ENCODE peak calls at places on chromosomes 7 and 10, in seven cellular contexts. One of them, this sample, is unnamed.
A peak's percentile ranks its signal among the peaks of the same experiment; 100 is the strongest.

GRCh38 chr10:84200537-84201243 is 6.4 kb downstream of the CDHR1 start:
- ATAC-seq in RWPE2: no peak
- ATAC-seq in heart left ventricle: no peak
- ATAC-seq in A549: no peak
- ATAC-seq in heart right ventricle: no peak
- ATAC-seq in upper lobe of left lung: no peak
- ATAC-seq in right lobe of liver: no peak
- ATAC-seq in this sample: no peak

GRCh38 chr10:122548699-122549098 is 11.9 kb upstream of the DMBT1 start:
- ATAC-seq in A549: no peak
- ATAC-seq in heart right ventricle: no peak
- ATAC-seq in heart left ventricle: no peak
- ATAC-seq in right lobe of liver: no peak
- ATAC-seq in RWPE2: no peak
- ATAC-seq in upper lobe of left lung: no peak
- ATAC-seq in this sample: no peak

GRCh38 chr7:71486856-71487628 is 355.1 kb downstream of the GALNT17 start:
- ATAC-seq in right lobe of liver: no peak
- ATAC-seq in heart left ventricle: peak; percentile 20
- ATAC-seq in heart right ventricle: no peak
- ATAC-seq in upper lobe of left lung: peak; percentile 4
- ATAC-seq in A549: no peak
- ATAC-seq in RWPE2: no peak
- ATAC-seq in this sample: peak; percentile 88

GRCh38 chr7:84261509-84261908 is 66.9 kb upstream of the SEMA3A start:
- ATAC-seq in upper lobe of left lung: no peak
- ATAC-seq in right lobe of liver: no peak
- ATAC-seq in RWPE2: no peak
- ATAC-seq in A549: no peak
- ATAC-seq in heart right ventricle: no peak
- ATAC-seq in heart left ventricle: no peak
- ATAC-seq in this sample: no peak

GRCh38 chr10:101441539-101442455 is 87.8 kb downstream of the BTRC start:
- ATAC-seq in heart left ventricle: peak; percentile 85
- ATAC-seq in right lobe of liver: peak; percentile 94
- ATAC-seq in A549: peak; percentile 99
- ATAC-seq in RWPE2: peak; percentile 95
- ATAC-seq in upper lobe of left lung: peak; percentile 72
- ATAC-seq in heart right ventricle: peak; percentile 83
- ATAC-seq in this sample: no peak

GRCh38 chr10:78964952-78965633 is 103.7 kb upstream of the ZMIZ1 start:
- ATAC-seq in A549: peak; percentile 83
- ATAC-seq in heart left ventricle: peak; percentile 45
- ATAC-seq in right lobe of liver: no peak
- ATAC-seq in RWPE2: peak; percentile 77
- ATAC-seq in heart right ventricle: no peak
- ATAC-seq in upper lobe of left lung: no peak
- ATAC-seq in this sample: no peak

GRCh38 chr7:50359995-50360925 is 55.7 kb downstream of the IKZF1 start:
- ATAC-seq in heart right ventricle: no peak
- ATAC-seq in RWPE2: no peak
- ATAC-seq in right lobe of liver: peak; percentile 24
- ATAC-seq in A549: peak; percentile 22
- ATAC-seq in heart left ventricle: no peak
- ATAC-seq in upper lobe of left lung: no peak
- ATAC-seq in this sample: no peak

GRCh38 chr7:30511973-30512662 is 7.5 kb upstream of the GGCT start:
- ATAC-seq in A549: peak; percentile 56
- ATAC-seq in RWPE2: no peak
- ATAC-seq in right lobe of liver: no peak
- ATAC-seq in heart left ventricle: no peak
- ATAC-seq in heart right ventricle: no peak
- ATAC-seq in upper lobe of left lung: no peak
- ATAC-seq in this sample: no peak

GRCh38 chr10:953836-954235 is 22.3 kb upstream of the LARP4B start:
- ATAC-seq in right lobe of liver: no peak
- ATAC-seq in heart left ventricle: no peak
- ATAC-seq in RWPE2: no peak
- ATAC-seq in A549: peak; percentile 32
- ATAC-seq in upper lobe of left lung: no peak
- ATAC-seq in heart right ventricle: no peak
- ATAC-seq in this sample: no peak

GRCh38 chr10:101158101-101159058 is 27.3 kb downstream of the TLX1 start:
- ATAC-seq in A549: no peak
- ATAC-seq in heart right ventricle: no peak
- ATAC-seq in RWPE2: no peak
- ATAC-seq in heart left ventricle: no peak
- ATAC-seq in upper lobe of left lung: no peak
- ATAC-seq in right lobe of liver: no peak
- ATAC-seq in this sample: no peak

GRCh38 chr7:66219805-66220204 is 14.7 kb downstream of the TPST1 start:
- ATAC-seq in heart left ventricle: no peak
- ATAC-seq in A549: no peak
- ATAC-seq in RWPE2: no peak
- ATAC-seq in right lobe of liver: peak; percentile 59
- ATAC-seq in upper lobe of left lung: no peak
- ATAC-seq in heart right ventricle: no peak
- ATAC-seq in this sample: no peak
- H3K4me3 ChIP-seq in heart left ventricle: no peak overlapping the region
- H3K4me3 ChIP-seq in A549: no peak overlapping the region
- H3K4me3 ChIP-seq in RWPE2: no peak overlapping the region
- H3K4me3 ChIP-seq in right lobe of liver: no peak overlapping the region
- H3K4me3 ChIP-seq in upper lobe of left lung: no peak overlapping the region
- H3K4me3 ChIP-seq in heart right ventricle: no peak overlapping the region
- H3K4me3 ChIP-seq in this sample: no peak overlapping the region

DNA sequence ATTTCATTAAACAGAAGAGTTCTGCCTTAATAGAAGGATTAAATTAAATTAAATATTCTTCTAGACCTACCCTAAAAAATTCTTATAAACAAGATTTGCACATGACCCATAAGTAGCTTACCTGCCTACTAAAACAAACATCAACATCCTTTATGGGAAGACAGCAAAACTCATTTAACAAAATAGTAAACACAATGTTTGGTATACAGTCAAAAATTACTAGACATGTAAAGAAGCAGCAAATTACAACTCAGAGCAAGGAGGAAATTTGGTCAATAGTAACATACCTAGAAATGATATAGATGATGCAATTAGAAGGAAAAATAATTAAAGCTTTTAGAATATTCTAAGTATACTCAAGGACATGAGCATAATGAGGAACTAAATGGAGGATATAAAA is 27.9 kb downstream of the CCDC172 start:
- ATAC-seq in RWPE2: no peak
- ATAC-seq in upper lobe of left lung: no peak
- ATAC-seq in heart left ventricle: no peak
- ATAC-seq in heart right ventricle: no peak
- ATAC-seq in right lobe of liver: no peak
- ATAC-seq in A549: no peak
- ATAC-seq in this sample: no peak
- H3K4me3 ChIP-seq in RWPE2: no peak overlapping the region
- H3K4me3 ChIP-seq in upper lobe of left lung: no peak overlapping the region
- H3K4me3 ChIP-seq in heart left ventricle: no peak overlapping the region
- H3K4me3 ChIP-seq in heart right ventricle: no peak overlapping the region
- H3K4me3 ChIP-seq in right lobe of liver: no peak overlapping the region
- H3K4me3 ChIP-seq in A549: no peak overlapping the region
- H3K4me3 ChIP-seq in this sample: no peak overlapping the region

GRCh38 chr10:58266003-58266825 is 1.5 kb downstream of the IPMK start:
- ATAC-seq in A549: no peak
- ATAC-seq in RWPE2: no peak
- ATAC-seq in upper lobe of left lung: no peak
- ATAC-seq in right lobe of liver: no peak
- ATAC-seq in heart left ventricle: no peak
- ATAC-seq in heart right ventricle: no peak
- ATAC-seq in this sample: no peak

GRCh38 chr10:58267713-58268453 is at the start of gene IPMK:
- ATAC-seq in right lobe of liver: peak; percentile 77
- ATAC-seq in upper lobe of left lung: peak; percentile 94
- ATAC-seq in heart right ventricle: peak; percentile 90
- ATAC-seq in RWPE2: peak; percentile 64
- ATAC-seq in A549: peak; percentile 80
- ATAC-seq in heart left ventricle: peak; percentile 93
- ATAC-seq in this sample: peak; percentile 86

GRCh38 chr10:58266826-58267712 is 625 bp downstream of the IPMK start:
- ATAC-seq in upper lobe of left lung: peak; percentile 54
- ATAC-seq in heart left ventricle: peak; percentile 1
- ATAC-seq in heart right ventricle: peak; percentile 8
- ATAC-seq in A549: peak; percentile 10
- ATAC-seq in RWPE2: peak; percentile 1
- ATAC-seq in right lobe of liver: peak; percentile 1
- ATAC-seq in this sample: peak; percentile 8

GRCh38 chr10:58268946-58269831 is at the start of gene CISD1:
- ATAC-seq in heart right ventricle: peak; percentile 96
- ATAC-seq in A549: peak; percentile 86
- ATAC-seq in RWPE2: peak; percentile 69
- ATAC-seq in right lobe of liver: peak; percentile 89
- ATAC-seq in heart left ventricle: peak; percentile 93
- ATAC-seq in upper lobe of left lung: peak; percentile 97
- ATAC-seq in this sample: peak; percentile 90

GRCh38 chr10:58268454-58268945 is 462 bp upstream of the CISD1 start:
- ATAC-seq in RWPE2: peak; percentile 40
- ATAC-seq in right lobe of liver: peak; percentile 20
- ATAC-seq in upper lobe of left lung: peak; percentile 0
- ATAC-seq in A549: peak; percentile 68
- ATAC-seq in heart right ventricle: peak; percentile 0
- ATAC-seq in heart left ventricle: no peak
- ATAC-seq in this sample: peak; percentile 0
- H3K4me3 ChIP-seq in RWPE2: peak overlapping the region; percentile 61
- H3K4me3 ChIP-seq in right lobe of liver: peak overlapping the region; percentile 66
- H3K4me3 ChIP-seq in upper lobe of left lung: peak overlapping the region; percentile 76
- H3K4me3 ChIP-seq in A549: peak overlapping the region; percentile 61
- H3K4me3 ChIP-seq in heart right ventricle: peak overlapping the region; percentile 76
- H3K4me3 ChIP-seq in heart left ventricle: peak overlapping the region; percentile 84
- H3K4me3 ChIP-seq in this sample: peak overlapping the region; percentile 64

GRCh38 chr7:106112972-106113421 is 885 bp upstream of the SYPL1 start:
- ATAC-seq in RWPE2: no peak
- ATAC-seq in heart right ventricle: no peak
- ATAC-seq in right lobe of liver: no peak
- ATAC-seq in upper lobe of left lung: no peak
- ATAC-seq in A549: no peak
- ATAC-seq in heart left ventricle: no peak
- ATAC-seq in this sample: no peak
- H3K4me3 ChIP-seq in RWPE2: peak overlapping the region; percentile 93
- H3K4me3 ChIP-seq in heart right ventricle: peak overlapping the region; percentile 66
- H3K4me3 ChIP-seq in right lobe of liver: no peak overlapping the region
- H3K4me3 ChIP-seq in upper lobe of left lung: peak overlapping the region; percentile 60
- H3K4me3 ChIP-seq in A549: peak overlapping the region; percentile 92
- H3K4me3 ChIP-seq in heart left ventricle: peak overlapping the region; percentile 76
- H3K4me3 ChIP-seq in this sample: no peak overlapping the region

GRCh38 chr10:11856089-11856488 is 32.9 kb downstream of the PROSER2 start:
- ATAC-seq in heart right ventricle: no peak
- ATAC-seq in right lobe of liver: peak; percentile 5
- ATAC-seq in upper lobe of left lung: no peak
- ATAC-seq in RWPE2: no peak
- ATAC-seq in A549: no peak
- ATAC-seq in heart left ventricle: no peak
- ATAC-seq in this sample: no peak

GRCh38 chr10:11854301-11854700 is 31.1 kb downstream of the PROSER2 start:
- ATAC-seq in heart right ventricle: no peak
- ATAC-seq in RWPE2: no peak
- ATAC-seq in A549: no peak
- ATAC-seq in heart left ventricle: no peak
- ATAC-seq in right lobe of liver: no peak
- ATAC-seq in upper lobe of left lung: no peak
- ATAC-seq in this sample: no peak

GRCh38 chr10:11856678-11857077 is 33.5 kb downstream of the PROSER2 start:
- ATAC-seq in A549: no peak
- ATAC-seq in heart right ventricle: no peak
- ATAC-seq in RWPE2: no peak
- ATAC-seq in right lobe of liver: peak; percentile 31
- ATAC-seq in upper lobe of left lung: no peak
- ATAC-seq in heart left ventricle: no peak
- ATAC-seq in this sample: no peak

GRCh38 chr10:11851910-11852309 is 28.8 kb downstream of the PROSER2 start:
- ATAC-seq in upper lobe of left lung: no peak
- ATAC-seq in right lobe of liver: no peak
- ATAC-seq in RWPE2: no peak
- ATAC-seq in heart right ventricle: no peak
- ATAC-seq in heart left ventricle: no peak
- ATAC-seq in A549: no peak
- ATAC-seq in this sample: no peak

GRCh38 chr10:11853468-11853867 is 30.3 kb downstream of the PROSER2 start:
- ATAC-seq in RWPE2: no peak
- ATAC-seq in upper lobe of left lung: no peak
- ATAC-seq in heart left ventricle: no peak
- ATAC-seq in right lobe of liver: no peak
- ATAC-seq in A549: peak; percentile 73
- ATAC-seq in heart right ventricle: no peak
- ATAC-seq in this sample: no peak
- H3K4me3 ChIP-seq in RWPE2: no peak overlapping the region
- H3K4me3 ChIP-seq in upper lobe of left lung: no peak overlapping the region
- H3K4me3 ChIP-seq in heart left ventricle: no peak overlapping the region
- H3K4me3 ChIP-seq in right lobe of liver: no peak overlapping the region
- H3K4me3 ChIP-seq in A549: no peak overlapping the region
- H3K4me3 ChIP-seq in heart right ventricle: no peak overlapping the region
- H3K4me3 ChIP-seq in this sample: no peak overlapping the region

GRCh38 chr10:35874326-35875070 is 232.4 kb upstream of the FZD8 start:
- ATAC-seq in RWPE2: no peak
- ATAC-seq in heart left ventricle: no peak
- ATAC-seq in A549: no peak
- ATAC-seq in upper lobe of left lung: no peak
- ATAC-seq in heart right ventricle: no peak
- ATAC-seq in right lobe of liver: no peak
- ATAC-seq in this sample: no peak

GRCh38 chr10:35875281-35875680 is 233.2 kb upstream of the FZD8 start:
- ATAC-seq in A549: no peak
- ATAC-seq in heart left ventricle: peak; percentile 46
- ATAC-seq in heart right ventricle: peak; percentile 44
- ATAC-seq in RWPE2: no peak
- ATAC-seq in right lobe of liver: no peak
- ATAC-seq in upper lobe of left lung: peak; percentile 45
- ATAC-seq in this sample: no peak

GRCh38 chr10:35872666-35873065 is 230.6 kb upstream of the FZD8 start:
- ATAC-seq in heart left ventricle: no peak
- ATAC-seq in heart right ventricle: no peak
- ATAC-seq in A549: no peak
- ATAC-seq in upper lobe of left lung: no peak
- ATAC-seq in right lobe of liver: no peak
- ATAC-seq in RWPE2: no peak
- ATAC-seq in this sample: no peak

GRCh38 chr10:35876248-35876647 is 234.2 kb upstream of the FZD8 start:
- ATAC-seq in heart right ventricle: no peak
- ATAC-seq in RWPE2: peak; percentile 29
- ATAC-seq in right lobe of liver: no peak
- ATAC-seq in A549: peak; percentile 70
- ATAC-seq in heart left ventricle: no peak
- ATAC-seq in upper lobe of left lung: no peak
- ATAC-seq in this sample: no peak

DNA sequence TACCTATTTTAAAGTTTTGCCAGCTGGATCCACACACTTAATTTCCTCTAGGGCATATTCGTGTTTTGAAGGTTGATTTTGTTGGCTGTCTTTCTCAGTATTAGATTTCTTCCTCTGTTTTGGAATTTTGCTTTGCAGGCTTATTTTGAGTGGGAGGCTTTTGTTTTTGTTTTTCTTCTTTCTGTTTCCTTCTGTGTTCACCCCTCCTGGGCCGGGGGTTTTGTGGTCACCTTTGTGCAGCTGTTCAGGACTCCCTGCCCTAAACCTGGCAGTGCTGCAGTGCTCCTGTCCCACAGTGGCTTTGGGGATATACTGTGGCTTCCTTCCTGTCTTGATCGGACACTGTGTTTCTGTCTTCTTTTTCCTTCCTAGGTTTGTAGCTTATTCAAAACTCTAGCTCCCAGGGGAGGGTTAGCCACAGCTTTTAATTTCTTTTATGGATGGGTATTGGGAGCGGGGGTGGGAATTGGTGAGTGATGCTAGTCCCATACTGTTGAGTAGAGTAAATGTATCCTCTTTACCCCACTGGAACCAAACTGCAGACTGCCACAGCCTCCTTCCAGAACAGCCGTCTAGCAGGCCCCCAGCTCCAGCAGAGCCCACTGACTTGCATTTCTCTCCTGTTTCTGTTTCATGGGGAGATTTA is 228.7 kb upstream of the FZD8 start:
- ATAC-seq in RWPE2: no peak
- ATAC-seq in heart right ventricle: no peak
- ATAC-seq in A549: no peak
- ATAC-seq in upper lobe of left lung: no peak
- ATAC-seq in right lobe of liver: no peak
- ATAC-seq in heart left ventricle: no peak
- ATAC-seq in this sample: no peak
- H3K4me3 ChIP-seq in RWPE2: no peak overlapping the region
- H3K4me3 ChIP-seq in heart right ventricle: no peak overlapping the region
- H3K4me3 ChIP-seq in A549: no peak overlapping the region
- H3K4me3 ChIP-seq in upper lobe of left lung: no peak overlapping the region
- H3K4me3 ChIP-seq in right lobe of liver: no peak overlapping the region
- H3K4me3 ChIP-seq in heart left ventricle: no peak overlapping the region
- H3K4me3 ChIP-seq in this sample: no peak overlapping the region

This sample was measured in gastroesophageal sphincter.